ENCODE peak calls at places on chromosomes 4 and X, in six cellular contexts. X, A, Z, G, I and H are unnamed samples.

GRCh38 chr4:6183740-6184139 is 16.6 kb downstream of the JAKMIP1 start:
- DNase-seq in X (no peak), A (no peak), Z (no peak), G (no peak), I (peak), H (no peak)

GRCh38 chrX:81121513-81122363 is 80.0 kb downstream of the HMGN5 start:
- DNase-seq in X (peak), A (peak), Z (peak), G (no peak), I (peak), H (peak)

GRCh38 chr4:118237531-118237930 is 115.3 kb downstream of the PRSS12 start:
- DNase-seq in X (no peak), A (no peak), Z (no peak), G (no peak), I (no peak), H (no peak)

GRCh38 chrX:150544222-150544787 is 24.1 kb upstream of the MTM1 start:
- DNase-seq in X (peak), A (no peak), Z (no peak), G (peak), I (no peak), H (no peak)

GRCh38 chrX:12789976-12790375 is 1.2 kb upstream of the PRPS2 start:
- DNase-seq in X (no peak), A (no peak), Z (no peak), G (no peak), I (no peak), H (no peak)

GRCh38 chr4:165872443-165873297 is at the start of gene TLL1:
- DNase-seq in X (no peak), A (no peak), Z (peak), G (no peak), I (peak), H (no peak)

GRCh38 chrX:132634521-132634920 is 145.7 kb upstream of the MBNL3 start:
- DNase-seq in X (no peak), A (no peak), Z (no peak), G (no peak), I (no peak), H (no peak)

GRCh38 chr4:90184560-90184959 is 57.4 kb downstream of the CCSER1 start:
- DNase-seq in X (no peak), A (no peak), Z (peak), G (no peak), I (no peak), H (no peak)

GRCh38 chrX:106670631-106671030 is 55.9 kb upstream of the RNF128 start:
- DNase-seq in X (no peak), A (no peak), Z (no peak), G (no peak), I (no peak), H (no peak)

GRCh38 chr4:148445071-148445902 is 3.1 kb upstream of the NR3C2 start:
- DNase-seq in X (peak), A (peak), Z (peak), G (peak), I (peak), H (peak)